ENCODE peak calls at places on chromosomes 11 and 22, in ten cellular contexts. One of them, this sample, is unnamed.

GRCh38 chr11:67409781-67410368 is 5.6 kb upstream of the CARNS1 start:
- DNase-seq in GM12865: peak; percentile 78
- DNase-seq in lower leg skin: no peak
- DNase-seq in AG09309: no peak
- DNase-seq in IMR-90: no peak
- DNase-seq in tibial artery: no peak
- DNase-seq in lower lobe of right lung: no peak
- DNase-seq in endothelial cell: no peak
- DNase-seq in BE2C: no peak
- DNase-seq in GM13976: no peak
- DNase-seq in this sample: no peak

GRCh38 chr11:58905141-58905715 is 34.1 kb upstream of the GLYATL1 start:
- DNase-seq in lower leg skin: no peak
- DNase-seq in GM13976: peak; percentile 27
- DNase-seq in AG09309: no peak
- DNase-seq in IMR-90: peak; percentile 70
- DNase-seq in endothelial cell: peak; percentile 53
- DNase-seq in lower lobe of right lung: peak; percentile 46
- DNase-seq in BE2C: peak; percentile 65
- DNase-seq in GM12865: no peak
- DNase-seq in tibial artery: peak; percentile 31
- DNase-seq in this sample: no peak

GRCh38 chr11:133619973-133620372 is 87.7 kb upstream of the OPCML start:
- DNase-seq in GM13976: no peak
- DNase-seq in BE2C: no peak
- DNase-seq in lower lobe of right lung: no peak
- DNase-seq in lower leg skin: no peak
- DNase-seq in endothelial cell: no peak
- DNase-seq in tibial artery: no peak
- DNase-seq in GM12865: peak; percentile 16
- DNase-seq in IMR-90: no peak
- DNase-seq in AG09309: no peak
- DNase-seq in this sample: no peak

GRCh38 chr11:58933661-58934060 is 5.6 kb upstream of the GLYATL1 start:
- DNase-seq in lower lobe of right lung: no peak
- DNase-seq in IMR-90: no peak
- DNase-seq in AG09309: no peak
- DNase-seq in GM12865: no peak
- DNase-seq in lower leg skin: no peak
- DNase-seq in tibial artery: no peak
- DNase-seq in GM13976: no peak
- DNase-seq in BE2C: no peak
- DNase-seq in endothelial cell: no peak
- DNase-seq in this sample: no peak

GRCh38 chr11:32704261-32704660 is 90.2 kb downstream of the CCDC73 start:
- DNase-seq in tibial artery: no peak
- DNase-seq in endothelial cell: no peak
- DNase-seq in GM12865: no peak
- DNase-seq in BE2C: no peak
- DNase-seq in AG09309: no peak
- DNase-seq in lower leg skin: no peak
- DNase-seq in IMR-90: no peak
- DNase-seq in GM13976: no peak
- DNase-seq in lower lobe of right lung: no peak
- DNase-seq in this sample: no peak

GRCh38 chr11:72927380-72927779 is 113.2 kb downstream of the ATG16L2 start:
- DNase-seq in tibial artery: no peak
- DNase-seq in BE2C: no peak
- DNase-seq in lower leg skin: no peak
- DNase-seq in GM12865: no peak
- DNase-seq in endothelial cell: no peak
- DNase-seq in GM13976: no peak
- DNase-seq in AG09309: no peak
- DNase-seq in lower lobe of right lung: no peak
- DNase-seq in IMR-90: no peak
- DNase-seq in this sample: no peak

GRCh38 chr11:117560786-117561530 is 233.3 kb downstream of the CEP164 start:
- DNase-seq in GM12865: no peak
- DNase-seq in GM13976: no peak
- DNase-seq in BE2C: no peak
- DNase-seq in tibial artery: no peak
- DNase-seq in IMR-90: no peak
- DNase-seq in AG09309: no peak
- DNase-seq in lower leg skin: no peak
- DNase-seq in endothelial cell: no peak
- DNase-seq in lower lobe of right lung: no peak
- DNase-seq in this sample: no peak

GRCh38 chr22:49046546-49047305 is 780.9 kb downstream of the BRD1 start:
- DNase-seq in lower leg skin: no peak
- DNase-seq in lower lobe of right lung: no peak
- DNase-seq in GM12865: no peak
- DNase-seq in endothelial cell: peak; percentile 83
- DNase-seq in IMR-90: no peak
- DNase-seq in GM13976: peak; percentile 54
- DNase-seq in tibial artery: no peak
- DNase-seq in AG09309: no peak
- DNase-seq in BE2C: no peak
- DNase-seq in this sample: no peak

GRCh38 chr11:26550022-26550421 is 22.0 kb downstream of the MUC15 start:
- DNase-seq in BE2C: no peak
- DNase-seq in AG09309: no peak
- DNase-seq in lower leg skin: no peak
- DNase-seq in endothelial cell: no peak
- DNase-seq in GM13976: no peak
- DNase-seq in GM12865: no peak
- DNase-seq in lower lobe of right lung: no peak
- DNase-seq in IMR-90: no peak
- DNase-seq in tibial artery: no peak
- DNase-seq in this sample: no peak

GRCh38 chr11:26553182-26553581 is 18.9 kb downstream of the MUC15 start:
- DNase-seq in GM13976: no peak
- DNase-seq in endothelial cell: no peak
- DNase-seq in BE2C: no peak
- DNase-seq in AG09309: no peak
- DNase-seq in tibial artery: no peak
- DNase-seq in GM12865: no peak
- DNase-seq in lower leg skin: no peak
- DNase-seq in lower lobe of right lung: no peak
- DNase-seq in IMR-90: no peak
- DNase-seq in this sample: no peak

GRCh38 chr11:26556582-26556981 is 15.5 kb downstream of the MUC15 start:
- DNase-seq in lower lobe of right lung: no peak
- DNase-seq in lower leg skin: no peak
- DNase-seq in AG09309: no peak
- DNase-seq in endothelial cell: no peak
- DNase-seq in GM13976: no peak
- DNase-seq in GM12865: no peak
- DNase-seq in BE2C: no peak
- DNase-seq in IMR-90: no peak
- DNase-seq in tibial artery: no peak
- DNase-seq in this sample: no peak

GRCh38 chr11:26549176-26549575 is 22.9 kb downstream of the MUC15 start:
- DNase-seq in lower lobe of right lung: no peak
- DNase-seq in AG09309: no peak
- DNase-seq in tibial artery: no peak
- DNase-seq in lower leg skin: no peak
- DNase-seq in GM12865: no peak
- DNase-seq in endothelial cell: no peak
- DNase-seq in BE2C: no peak
- DNase-seq in GM13976: no peak
- DNase-seq in IMR-90: no peak
- DNase-seq in this sample: no peak

DNA sequence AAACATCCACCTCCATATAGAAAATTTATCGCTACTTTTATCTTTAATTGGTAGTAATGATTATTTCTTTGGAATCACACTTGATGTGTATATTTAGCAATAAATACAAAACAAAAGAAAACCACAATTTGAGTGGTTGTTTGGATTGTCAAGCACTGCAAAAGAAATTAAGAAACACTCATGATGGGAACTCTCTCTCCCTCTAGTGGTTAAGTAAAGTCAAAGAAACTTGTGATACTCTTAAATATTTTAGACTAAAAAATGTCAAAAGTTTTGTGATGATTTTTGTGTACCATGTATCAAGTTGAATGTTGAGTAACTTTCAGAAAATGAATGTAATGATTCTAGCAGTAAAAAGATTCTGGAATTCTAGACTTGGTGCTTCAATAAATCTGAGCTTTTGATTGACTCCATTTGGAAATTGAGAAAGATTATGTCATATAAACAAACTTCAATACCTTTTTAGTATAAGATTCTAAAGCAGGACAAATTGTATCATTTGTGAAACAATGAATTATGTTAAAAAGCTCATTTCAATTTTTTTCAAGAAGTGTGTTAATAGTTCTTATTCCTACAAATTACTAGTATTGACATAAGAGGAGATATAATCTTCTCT is 20.8 kb downstream of the MUC15 start:
- DNase-seq in GM13976: no peak
- DNase-seq in lower lobe of right lung: no peak
- DNase-seq in GM12865: no peak
- DNase-seq in AG09309: no peak
- DNase-seq in IMR-90: peak; percentile 6
- DNase-seq in lower leg skin: no peak
- DNase-seq in BE2C: no peak
- DNase-seq in tibial artery: no peak
- DNase-seq in endothelial cell: no peak
- DNase-seq in this sample: no peak
- TF ChIP-seq CTCF in GM13976: no peak
- TF ChIP-seq CTCF in lower lobe of right lung: peak; percentile 36
- TF ChIP-seq CTCF in GM12865: peak; percentile 42
- TF ChIP-seq CTCF in AG09309: peak; percentile 40
- TF ChIP-seq CTCF in IMR-90: peak; percentile 48
- TF ChIP-seq CTCF in lower leg skin: no peak
- TF ChIP-seq CTCF in BE2C: peak; percentile 34
- TF ChIP-seq CTCF in tibial artery: no peak
- TF ChIP-seq CTCF in endothelial cell: peak; percentile 66
- TF ChIP-seq CTCF in this sample: no peak

GRCh38 chr11:440065-441042 is 1.5 kb downstream of the ANO9 start:
- DNase-seq in BE2C: no peak
- DNase-seq in GM13976: no peak
- DNase-seq in GM12865: peak; percentile 44
- DNase-seq in AG09309: no peak
- DNase-seq in lower lobe of right lung: peak; percentile 55
- DNase-seq in tibial artery: no peak
- DNase-seq in lower leg skin: no peak
- DNase-seq in endothelial cell: no peak
- DNase-seq in IMR-90: no peak
- DNase-seq in this sample: no peak
- TF ChIP-seq CTCF in BE2C: peak; percentile 14
- TF ChIP-seq CTCF in GM13976: peak; percentile 1
- TF ChIP-seq CTCF in GM12865: peak; percentile 17
- TF ChIP-seq CTCF in AG09309: peak; percentile 19
- TF ChIP-seq CTCF in lower lobe of right lung: no peak
- TF ChIP-seq CTCF in tibial artery: no peak
- TF ChIP-seq CTCF in lower leg skin: no peak
- TF ChIP-seq CTCF in endothelial cell: no peak
- TF ChIP-seq CTCF in IMR-90: peak; percentile 15
- TF ChIP-seq CTCF in this sample: no peak

GRCh38 chr22:17862646-17863181 is 88.4 kb upstream of the BID start:
- DNase-seq in lower leg skin: no peak
- DNase-seq in AG09309: no peak
- DNase-seq in GM12865: no peak
- DNase-seq in tibial artery: no peak
- DNase-seq in IMR-90: no peak
- DNase-seq in lower lobe of right lung: no peak
- DNase-seq in BE2C: no peak
- DNase-seq in GM13976: no peak
- DNase-seq in endothelial cell: no peak
- DNase-seq in this sample: no peak
- TF ChIP-seq CTCF in lower leg skin: no peak
- TF ChIP-seq CTCF in AG09309: no peak
- TF ChIP-seq CTCF in GM12865: no peak
- TF ChIP-seq CTCF in tibial artery: no peak
- TF ChIP-seq CTCF in IMR-90: no peak
- TF ChIP-seq CTCF in lower lobe of right lung: no peak
- TF ChIP-seq CTCF in BE2C: no peak
- TF ChIP-seq CTCF in GM13976: no peak
- TF ChIP-seq CTCF in endothelial cell: no peak
- TF ChIP-seq CTCF in this sample: no peak

GRCh38 chr22:30046716-30047363 is 33.4 kb upstream of the HORMAD2 start:
- DNase-seq in lower leg skin: no peak
- DNase-seq in GM12865: no peak
- DNase-seq in endothelial cell: no peak
- DNase-seq in IMR-90: no peak
- DNase-seq in lower lobe of right lung: no peak
- DNase-seq in GM13976: no peak
- DNase-seq in BE2C: no peak
- DNase-seq in AG09309: no peak
- DNase-seq in tibial artery: no peak
- DNase-seq in this sample: no peak

GRCh38 chr22:30043181-30043580 is 37.1 kb upstream of the HORMAD2 start:
- DNase-seq in lower lobe of right lung: no peak
- DNase-seq in GM12865: no peak
- DNase-seq in tibial artery: no peak
- DNase-seq in BE2C: no peak
- DNase-seq in GM13976: no peak
- DNase-seq in lower leg skin: no peak
- DNase-seq in AG09309: no peak
- DNase-seq in IMR-90: no peak
- DNase-seq in endothelial cell: no peak
- DNase-seq in this sample: no peak

GRCh38 chr22:30044369-30044768 is 35.9 kb upstream of the HORMAD2 start:
- DNase-seq in endothelial cell: no peak
- DNase-seq in GM13976: no peak
- DNase-seq in lower lobe of right lung: no peak
- DNase-seq in BE2C: peak; percentile 46
- DNase-seq in lower leg skin: no peak
- DNase-seq in tibial artery: no peak
- DNase-seq in GM12865: no peak
- DNase-seq in AG09309: peak; percentile 35
- DNase-seq in IMR-90: peak; percentile 93
- DNase-seq in this sample: no peak

GRCh38 chr22:30045901-30046715 is 34.2 kb upstream of the HORMAD2 start:
- DNase-seq in endothelial cell: no peak
- DNase-seq in lower lobe of right lung: no peak
- DNase-seq in lower leg skin: no peak
- DNase-seq in BE2C: no peak
- DNase-seq in IMR-90: no peak
- DNase-seq in GM12865: no peak
- DNase-seq in GM13976: no peak
- DNase-seq in AG09309: no peak
- DNase-seq in tibial artery: no peak
- DNase-seq in this sample: no peak

DNA sequence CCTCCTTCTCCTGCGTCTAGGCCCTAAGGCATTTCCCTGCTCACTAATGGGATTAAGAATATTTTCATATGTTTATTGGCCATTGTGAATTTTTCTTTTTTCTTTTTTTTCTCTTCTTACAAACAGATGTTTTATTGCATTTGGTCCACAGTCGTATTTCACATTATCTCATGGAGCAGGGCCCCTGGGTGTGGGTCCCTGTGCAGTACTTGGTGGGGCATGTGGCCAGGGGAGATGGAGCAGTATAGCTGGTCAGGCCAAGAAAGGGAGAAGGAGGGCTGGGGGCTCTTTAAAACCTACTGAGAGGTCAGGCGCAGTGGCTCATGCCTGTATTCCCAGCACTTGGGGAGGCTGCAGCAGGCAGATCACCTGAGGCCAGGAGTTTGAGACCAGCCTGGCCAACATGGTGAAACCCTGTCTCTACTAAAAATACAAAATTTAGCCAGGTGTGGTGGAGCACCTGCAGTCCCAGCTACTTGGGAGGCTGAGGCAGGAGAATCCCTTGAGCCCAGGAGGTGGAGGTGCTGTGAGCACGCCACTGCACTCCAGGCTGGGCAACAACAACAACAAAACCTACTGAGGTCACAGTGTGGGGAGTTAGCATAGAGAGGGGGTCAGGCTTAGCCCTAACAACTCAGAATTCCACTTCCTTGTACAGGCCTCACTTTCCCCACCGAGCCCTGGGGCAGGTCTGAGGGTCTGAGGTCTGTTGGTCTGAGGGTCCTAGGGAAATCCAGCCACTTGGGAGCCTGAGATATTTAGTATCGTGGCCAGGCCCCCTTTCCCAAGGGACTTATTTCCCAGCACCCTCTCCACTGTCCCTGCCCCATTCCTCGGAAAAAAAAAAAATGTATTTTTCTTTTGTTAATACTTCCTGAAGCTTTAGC is 35.0 kb upstream of the HORMAD2 start:
- DNase-seq in AG09309: no peak
- DNase-seq in lower leg skin: no peak
- DNase-seq in tibial artery: no peak
- DNase-seq in BE2C: no peak
- DNase-seq in endothelial cell: no peak
- DNase-seq in IMR-90: no peak
- DNase-seq in GM13976: no peak
- DNase-seq in lower lobe of right lung: no peak
- DNase-seq in GM12865: no peak
- DNase-seq in this sample: no peak
- TF ChIP-seq CTCF in AG09309: no peak
- TF ChIP-seq CTCF in lower leg skin: no peak
- TF ChIP-seq CTCF in tibial artery: no peak
- TF ChIP-seq CTCF in BE2C: no peak
- TF ChIP-seq CTCF in endothelial cell: no peak
- TF ChIP-seq CTCF in IMR-90: no peak
- TF ChIP-seq CTCF in GM13976: no peak
- TF ChIP-seq CTCF in lower lobe of right lung: no peak
- TF ChIP-seq CTCF in GM12865: no peak
- TF ChIP-seq CTCF in this sample: no peak